ENCODE peak calls at places on chromosomes 2 and 18, in eight cellular contexts. F is transverse colon, D is BJ, O is IMR-90, R is brain microvascular endothelial cell, T is tibial nerve, Z is spleen, H is A673. E is an unnamed sample. For H3K36me3, the result is how much of the 10 kb centered on the place peaks cover.

GRCh38 chr2:106108351-106108750 is 85.8 kb downstream of the UXS1 start:
- DNase-seq in F (no peak), Z (no peak), D (no peak), O (peak), H (no peak), T (no peak), R (peak), E (no peak)

GRCh38 chr18:43587538-43588153 is 310.4 kb upstream of the SYT4 start:
- DNase-seq in R (peak), O (peak), Z (no peak), H (peak), D (no peak), F (no peak), T (no peak), E (no peak)

GRCh38 chr2:142973822-142974207 is 96.4 kb downstream of the KYNU start:
- DNase-seq in F (no peak), D (no peak), Z (no peak), R (no peak), T (no peak), H (no peak), O (no peak), E (no peak)

GRCh38 chr2:196336715-196337617 is 165.6 kb upstream of the STK17B start:
- DNase-seq in F (peak), Z (no peak), H (peak), R (no peak), D (no peak), O (peak), T (no peak), E (no peak)

GRCh38 chr2:222637072-222637471 is 18.8 kb downstream of the FARSB start:
- DNase-seq in O (no peak), H (no peak), D (no peak), Z (no peak), R (no peak), T (no peak), F (peak), E (no peak)

GRCh38 chr18:62450546-62451395 is 72.1 kb upstream of the ZCCHC2 start:
- DNase-seq in F (no peak), Z (peak), H (peak), R (peak), T (peak), O (peak), D (peak), E (peak)

GRCh38 chr18:79520473-79521390 is 125.0 kb downstream of the NFATC1 start:
- DNase-seq in D (no peak), T (no peak), F (no peak), Z (no peak), H (no peak), R (no peak), O (no peak), E (no peak)

GRCh38 chr2:236565879-236566402 is 3.7 kb upstream of the ACKR3 start:
- DNase-seq in T (no peak), H (no peak), Z (peak), D (no peak), F (no peak), O (no peak), R (no peak), E (no peak)

GRCh38 chr2:185998562-185999070 is 260.0 kb downstream of the FSIP2 start:
- DNase-seq in T (no peak), F (no peak), Z (no peak), R (no peak), D (no peak), H (no peak), O (no peak), E (no peak)

GRCh38 chr2:172484253-172484652 is 56.9 kb downstream of the ITGA6 start:
- DNase-seq in H (peak), D (no peak), O (peak), F (no peak), R (no peak), Z (no peak), T (no peak), E (no peak)

GRCh38 chr2:172478353-172478752 is 51.0 kb downstream of the ITGA6 start:
- DNase-seq in Z (no peak), O (no peak), D (no peak), T (no peak), H (no peak), R (no peak), F (no peak), E (no peak)

GRCh38 chr2:172480301-172481218 is 53.2 kb downstream of the ITGA6 start:
- DNase-seq in H (no peak), R (peak), Z (peak), D (no peak), O (peak), T (no peak), F (no peak), E (no peak)

GRCh38 chr2:172484706-172485105 is 57.3 kb downstream of the ITGA6 start:
- DNase-seq in T (no peak), O (no peak), Z (no peak), F (no peak), H (no peak), R (no peak), D (no peak), E (no peak)

GRCh38 chr2:172481507-172482262 is 54.3 kb downstream of the ITGA6 start:
- DNase-seq in H (no peak), F (no peak), D (no peak), R (no peak), T (no peak), Z (no peak), O (no peak), E (no peak)
- TF ChIP-seq CTCF in H (no peak), F (no peak), D (peak), R (peak), T (no peak), Z (no peak), O (peak), E (no peak)

GRCh38 chr2:85324639-85325465 is 2.9 kb downstream of the TGOLN2 start:
- DNase-seq in O (peak), R (no peak), D (no peak), F (peak), H (no peak), Z (no peak), T (no peak), E (no peak)
- H3K36me3 ChIP-seq in O (under half), R (under half), D (under half), F (under half), H (under half), Z (half or more), T (under half), E (under half)

DNA sequence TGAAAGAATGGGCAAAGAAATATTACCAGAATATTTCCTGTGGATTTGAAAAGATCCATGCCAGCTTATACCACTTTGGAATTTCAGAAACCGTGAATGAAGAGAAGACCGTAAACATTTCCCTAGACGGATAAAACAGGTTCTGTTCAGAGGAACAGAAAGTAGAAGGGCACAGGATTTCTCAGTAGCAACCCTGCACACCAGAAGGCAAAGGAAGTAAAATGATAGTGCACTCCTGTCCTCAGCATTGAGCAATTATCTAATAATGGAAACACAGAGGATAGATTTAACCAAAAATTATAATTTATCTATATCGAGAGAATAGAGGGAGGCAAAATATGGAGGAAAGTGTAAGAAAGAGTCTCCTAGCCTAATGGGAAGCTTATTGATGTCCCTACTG is 87.0 kb upstream of the ITGA6 start:
- DNase-seq in R (no peak), O (no peak), F (no peak), Z (no peak), T (no peak), D (no peak), H (no peak), E (no peak)
- TF ChIP-seq CTCF in R (no peak), O (no peak), F (no peak), Z (no peak), T (no peak), D (no peak), H (no peak), E (no peak)

GRCh38 chr2:27379840-27380625 is 501 bp downstream of the ZNF513 start:
- DNase-seq in O (peak), Z (no peak), T (peak), R (no peak), H (no peak), D (no peak), F (peak), E (peak)
- H3K36me3 ChIP-seq in O (half or more), Z (half or more), T (under half), R (half or more), H (half or more), D (under half), F (under half), E (under half)

E was measured in uterus.